ENCODE peak calls at places on chromosomes 16 and 17, in nine cellular contexts. R is colonic mucosa, Q is transverse colon, A is heart right ventricle, Y is H9, S is heart left ventricle, Z is tibial nerve, N is left lung, B is kidney. L is an unnamed sample.

GRCh38 chr16:47492428-47493357 is 31.6 kb downstream of the PHKB start:
- DNase-seq in S (peak; percentile 90), Q (peak; percentile 57), B (peak; percentile 85), Z (peak; percentile 74), A (peak; percentile 79), Y (no peak), R (peak; percentile 58), N (peak; percentile 78), L (peak; percentile 70)

GRCh38 chr17:30376621-30377452 is 1.9 kb upstream of the CPD start:
- DNase-seq in R (peak; percentile 34), Y (no peak), S (peak; percentile 33), A (no peak), N (no peak), Q (no peak), Z (peak; percentile 15), B (peak; percentile 75), L (no peak)

GRCh38 chr17:33977729-33978514 is 277.2 kb upstream of the CCL2 start:
- DNase-seq in Q (no peak), N (no peak), S (no peak), A (no peak), R (no peak), Z (no peak), B (no peak), Y (no peak), L (no peak)

GRCh38 chr17:33369149-33369548 is 76.1 kb upstream of the ASIC2 start:
- DNase-seq in N (no peak), R (no peak), Z (no peak), A (no peak), B (no peak), Q (no peak), S (no peak), Y (no peak), L (no peak)

GRCh38 chr17:31093866-31094599 is 744 bp upstream of the NF1 start:
- DNase-seq in B (no peak), N (no peak), Y (no peak), S (no peak), Z (no peak), Q (peak; percentile 51), A (no peak), R (peak; percentile 65), L (no peak)

GRCh38 chr17:37520174-37520573 is 30.5 kb downstream of the DUSP14 start:
- DNase-seq in B (no peak), N (no peak), Q (no peak), A (no peak), Y (no peak), Z (no peak), S (no peak), R (no peak), L (no peak)

GRCh38 chr17:20095366-20096080 is 86.4 kb downstream of the SPECC1 start:
- DNase-seq in Y (peak; percentile 84), R (no peak), Q (peak; percentile 22), Z (peak; percentile 76), B (peak; percentile 93), A (peak; percentile 78), N (no peak), S (peak; percentile 80), L (no peak)

GRCh38 chr16:69831212-69832123 is 69.3 kb downstream of the WWP2 start:
- DNase-seq in B (no peak), R (no peak), S (no peak), N (no peak), Z (no peak), Y (no peak), A (no peak), Q (no peak), L (no peak)

GRCh38 chr16:64215730-64216129 is 906.1 kb downstream of the CDH11 start:
- DNase-seq in Y (no peak), B (no peak), N (no peak), A (no peak), Q (no peak), Z (no peak), S (no peak), R (no peak), L (no peak)

GRCh38 chr16:68033101-68033500 is 10.0 kb downstream of the DUS2 start:
- DNase-seq in Q (no peak), Z (no peak), R (no peak), Y (no peak), N (no peak), A (no peak), B (no peak), S (no peak), L (no peak)

GRCh38 chr17:83081561-83082201 is 2.3 kb downstream of the METRNL start:
- DNase-seq in S (no peak), R (peak; percentile 91), N (no peak), A (no peak), Y (no peak), Z (peak; percentile 64), Q (peak; percentile 89), B (peak; percentile 87), L (peak; percentile 75)

GRCh38 chr16:12291989-12292759 is 315.6 kb downstream of the SNX29 start:
- DNase-seq in A (no peak), N (no peak), Q (no peak), B (no peak), R (no peak), Z (no peak), S (no peak), Y (no peak), L (no peak)

GRCh38 chr17:79978545-79978852 is 57.2 kb downstream of the TBC1D16 start:
- DNase-seq in S (no peak), Z (no peak), Y (no peak), B (peak; percentile 79), R (no peak), A (no peak), N (peak; percentile 11), Q (no peak), L (no peak)

GRCh38 chr17:290626-291025 is 62.0 kb downstream of the RPH3AL start:
- DNase-seq in S (peak; percentile 5), N (peak; percentile 28), Q (no peak), A (no peak), B (peak; percentile 49), R (no peak), Z (no peak), Y (no peak), L (peak; percentile 20)

GRCh38 chr17:36036240-36036639 is 18.5 kb upstream of the CCL23 start:
- DNase-seq in A (no peak), Z (no peak), Y (no peak), S (no peak), R (no peak), Q (no peak), N (no peak), B (no peak), L (no peak)

GRCh38 chr17:61369751-61370150 is 29.9 kb upstream of the TBX2 start:
- DNase-seq in Z (no peak), A (no peak), Q (no peak), N (no peak), Y (no peak), R (no peak), B (no peak), S (no peak), L (no peak)

GRCh38 chr17:80762076-80762475 is 217.4 kb downstream of the RPTOR start:
- DNase-seq in S (no peak), N (no peak), B (no peak), Q (no peak), Y (no peak), R (no peak), A (no peak), Z (no peak), L (no peak)

GRCh38 chr17:59004338-59005111 is 102.2 kb downstream of the TRIM37 start:
- DNase-seq in A (no peak), Z (peak; percentile 88), N (no peak), B (no peak), S (peak; percentile 46), Y (peak; percentile 67), Q (peak; percentile 64), R (peak; percentile 66), L (no peak)

DNA sequence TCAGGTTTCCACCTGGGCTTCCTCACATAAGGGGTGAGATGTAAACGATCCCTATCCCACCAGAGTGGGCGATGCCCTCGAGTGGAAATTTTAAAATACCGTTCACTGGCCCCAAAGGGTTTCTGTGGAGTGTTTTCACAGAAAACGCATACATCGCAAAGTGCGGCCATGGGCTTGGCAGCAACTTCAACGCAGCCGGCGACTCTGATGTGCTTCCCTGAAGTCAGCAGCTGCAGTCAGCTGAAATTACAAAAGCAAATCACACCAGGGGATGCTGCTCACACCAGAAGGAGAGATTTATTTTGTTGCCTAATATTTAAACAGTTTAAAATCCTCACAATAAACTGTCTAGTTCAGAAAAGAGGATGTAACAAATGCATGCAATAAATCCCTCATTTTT is 17.6 kb upstream of the XYLT2 start:
- DNase-seq in Y (no peak), A (no peak), S (no peak), B (no peak), Z (no peak), N (no peak), Q (no peak), R (no peak), L (no peak)
- H3K4me1 ChIP-seq in Y (no peaks in the 10 kb centered on the region), A (no peaks in the 10 kb centered on the region), S (no peaks in the 10 kb centered on the region), B (no peaks in the 10 kb centered on the region), Z (no peaks in the 10 kb centered on the region), N (no peaks in the 10 kb centered on the region), Q (no peaks in the 10 kb centered on the region), R (no peaks in the 10 kb centered on the region), L (no peaks in the 10 kb centered on the region)

DNA sequence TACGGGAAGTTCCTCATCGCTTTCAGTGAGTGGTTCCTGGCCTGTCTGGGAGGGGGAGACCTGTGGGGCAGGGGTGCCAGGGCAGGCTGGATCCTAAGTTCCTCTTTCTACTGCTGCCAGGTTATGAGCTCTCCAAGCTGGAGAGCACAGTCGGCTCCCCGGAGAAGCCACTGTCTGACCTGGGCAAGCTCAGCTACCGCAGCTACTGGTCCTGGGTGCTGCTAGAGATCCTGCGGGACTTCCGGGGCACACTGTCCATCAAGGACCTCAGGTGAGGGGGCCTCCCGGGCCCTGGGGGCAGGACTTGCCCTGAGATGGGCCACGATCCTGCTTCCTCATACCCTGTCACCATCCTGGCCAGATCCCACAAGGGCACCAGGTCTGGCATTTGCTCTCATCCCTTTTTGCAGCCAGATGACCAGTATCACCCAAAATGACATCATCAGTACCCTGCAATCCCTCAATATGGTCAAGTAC is 5.2 kb downstream of the PRSS8 start:
- DNase-seq in R (no peak), Y (no peak), S (no peak), B (peak; percentile 82), Z (no peak), Q (no peak), N (peak; percentile 85), A (peak; percentile 23), L (peak; percentile 77)
- H3K4me1 ChIP-seq in R (peaks cover 35% of the 10 kb centered on the region), Y (peaks cover 15% of the 10 kb centered on the region), S (peaks cover 39% of the 10 kb centered on the region), B (peaks cover 15% of the 10 kb centered on the region), Z (peaks cover 40% of the 10 kb centered on the region), Q (peaks cover 71% of the 10 kb centered on the region), N (peaks cover 17% of the 10 kb centered on the region), A (peaks cover 3% of the 10 kb centered on the region), L (peaks cover 67% of the 10 kb centered on the region)

DNA sequence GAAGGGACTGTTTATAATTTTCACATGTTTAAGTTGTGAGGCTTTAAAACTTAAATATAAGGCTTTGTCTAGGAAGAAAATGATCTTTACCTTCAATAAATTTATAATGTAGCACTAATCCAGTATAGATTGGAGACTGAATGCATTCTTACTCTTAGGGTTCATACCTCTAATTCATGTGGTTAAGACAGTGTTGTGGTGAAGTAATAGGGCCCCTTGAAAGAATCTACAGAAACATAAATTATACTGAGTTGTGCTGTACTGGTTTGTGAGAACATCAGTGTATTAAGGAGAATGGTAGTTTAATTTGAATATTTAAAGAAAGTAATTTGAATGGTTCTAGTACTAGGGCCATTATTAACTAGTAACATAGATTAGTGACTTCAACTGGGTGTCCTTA is 13.7 kb downstream of the HAPSTR1 start:
- DNase-seq in N (no peak), Z (no peak), A (no peak), Q (no peak), B (no peak), Y (no peak), S (no peak), R (no peak), L (no peak)
- H3K4me1 ChIP-seq in N (peaks cover 23% of the 10 kb centered on the region), Z (peaks cover 99% of the 10 kb centered on the region), A (peaks cover 24% of the 10 kb centered on the region), Q (peaks cover 35% of the 10 kb centered on the region), B (peaks cover 29% of the 10 kb centered on the region), Y (peaks cover 8% of the 10 kb centered on the region), S (peaks cover 100% of the 10 kb centered on the region), R (peaks cover 25% of the 10 kb centered on the region), L (peaks cover 95% of the 10 kb centered on the region)

GRCh38 chr17:50719924-50720805 is 762 bp downstream of the LUC7L3 start:
- DNase-seq in Q (no peak), R (no peak), N (no peak), A (no peak), B (no peak), Y (no peak), S (no peak), Z (peak; percentile 15), L (no peak)
- H3K4me1 ChIP-seq in Q (peaks cover 46% of the 10 kb centered on the region), R (peaks cover 17% of the 10 kb centered on the region), N (peaks cover 19% of the 10 kb centered on the region), A (peaks cover 3% of the 10 kb centered on the region), B (peaks cover 30% of the 10 kb centered on the region), Y (peaks cover 4% of the 10 kb centered on the region), S (peaks cover 52% of the 10 kb centered on the region), Z (peaks cover 40% of the 10 kb centered on the region), L (peaks cover 39% of the 10 kb centered on the region)